ENCODE peak calls at places on chromosome 10, in six cellular contexts. W is BE2C, N is transverse colon, Q is uterus, J is cardiac muscle cell, P is PC-9. U is an unnamed sample. For H3K4me1, the result is how much of the 10 kb centered on the place peaks cover.

GRCh38 chr10:55330485-55330884 is 529.5 kb upstream of the PCDH15 start:
- DNase-seq in W (no peak), N (no peak), Q (no peak), J (no peak), P (no peak), U (no peak)

GRCh38 chr10:82609845-82610244 is 734.9 kb downstream of the NRG3 start:
- DNase-seq in W (peak), N (no peak), Q (no peak), J (no peak), P (no peak), U (peak)

GRCh38 chr10:113135025-113135424 is 185.0 kb downstream of the TCF7L2 start:
- DNase-seq in W (no peak), N (no peak), Q (no peak), J (no peak), P (no peak), U (no peak)

GRCh38 chr10:112914288-112914952 is 35.6 kb upstream of the TCF7L2 start:
- DNase-seq in W (no peak), N (no peak), Q (no peak), J (no peak), P (no peak), U (no peak)

GRCh38 chr10:46530249-46531186 is 25.9 kb downstream of the GPRIN2 start:
- DNase-seq in W (no peak), N (peak), Q (no peak), J (peak), P (no peak), U (no peak)

GRCh38 chr10:118721005-118721876 is 33.5 kb downstream of the CACUL1 start:
- DNase-seq in W (peak), N (peak), Q (peak), J (peak), P (peak), U (peak)

GRCh38 chr10:109025187-109025586 is 898.1 kb downstream of the XPNPEP1 start:
- DNase-seq in W (no peak), N (no peak), Q (no peak), J (no peak), P (no peak), U (no peak)

GRCh38 chr10:114544045-114544659 is 113.9 kb downstream of the ABLIM1 start:
- DNase-seq in W (no peak), N (peak), Q (no peak), J (no peak), P (peak), U (no peak)

GRCh38 chr10:104067525-104067924 is 18.2 kb downstream of the COL17A1 start:
- DNase-seq in W (no peak), N (no peak), Q (no peak), J (no peak), P (no peak), U (peak)

GRCh38 chr10:86282664-86283465 is 83.7 kb downstream of the GRID1 start:
- DNase-seq in W (no peak), N (no peak), Q (no peak), J (no peak), P (no peak), U (peak)

GRCh38 chr10:80477-81105 is 31.5 kb upstream of the TUBB8 start:
- DNase-seq in W (no peak), N (no peak), Q (no peak), J (no peak), P (no peak), U (no peak)
- TF ChIP-seq CTCF in W (no peak), N (no peak), Q (no peak), J (no peak), P (no peak), U (no peak)

GRCh38 chr10:28612877-28613276 is 64.4 kb upstream of the BAMBI start:
- DNase-seq in W (no peak), N (no peak), Q (no peak), J (no peak), P (no peak), U (no peak)
- H3K4me1 ChIP-seq in W (under half), N (under half), Q (under half), J (under half), P (under half), U (under half)

DNA sequence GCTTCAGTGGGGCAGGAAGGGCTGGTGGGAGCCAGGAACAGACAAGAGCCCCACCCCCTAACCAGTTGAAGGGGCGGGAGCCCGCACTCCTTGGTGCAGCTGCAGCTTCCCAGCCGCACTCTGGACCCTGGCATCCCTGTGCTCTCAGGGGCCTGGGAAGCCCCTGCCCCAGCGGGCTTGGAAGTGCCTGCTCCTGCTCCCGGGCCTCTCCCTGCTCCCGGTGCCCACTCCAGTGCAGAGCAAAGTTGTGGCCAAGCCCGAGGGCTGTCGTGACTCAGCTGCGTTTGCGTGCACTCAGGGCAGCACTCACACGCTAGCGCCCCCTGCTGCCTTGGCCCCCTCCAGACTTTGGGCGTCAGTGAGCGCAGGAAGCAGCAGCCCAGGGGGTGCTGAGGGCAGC is 883.8 kb downstream of the LRMDA start:
- DNase-seq in W (peak), N (no peak), Q (no peak), J (no peak), P (no peak), U (peak)
- TF ChIP-seq CTCF in W (no peak), N (no peak), Q (no peak), J (no peak), P (no peak), U (peak)

GRCh38 chr10:31622993-31623392 is 304.0 kb downstream of the ZEB1 start:
- DNase-seq in W (no peak), N (no peak), Q (no peak), J (peak), P (no peak), U (no peak)

GRCh38 chr10:31619410-31620095 is 300.5 kb downstream of the ZEB1 start:
- DNase-seq in W (no peak), N (no peak), Q (no peak), J (no peak), P (no peak), U (no peak)

GRCh38 chr10:31618541-31619291 is 299.7 kb downstream of the ZEB1 start:
- DNase-seq in W (peak), N (no peak), Q (peak), J (peak), P (no peak), U (no peak)

GRCh38 chr10:31621733-31622132 is 302.7 kb downstream of the ZEB1 start:
- DNase-seq in W (no peak), N (no peak), Q (no peak), J (no peak), P (no peak), U (no peak)

GRCh38 chr10:31620236-31621151 is 301.5 kb downstream of the ZEB1 start:
- DNase-seq in W (no peak), N (peak), Q (peak), J (peak), P (no peak), U (peak)
- H3K4me1 ChIP-seq in W (under half), N (under half), Q (under half), J (under half), P (under half), U (under half)

DNA sequence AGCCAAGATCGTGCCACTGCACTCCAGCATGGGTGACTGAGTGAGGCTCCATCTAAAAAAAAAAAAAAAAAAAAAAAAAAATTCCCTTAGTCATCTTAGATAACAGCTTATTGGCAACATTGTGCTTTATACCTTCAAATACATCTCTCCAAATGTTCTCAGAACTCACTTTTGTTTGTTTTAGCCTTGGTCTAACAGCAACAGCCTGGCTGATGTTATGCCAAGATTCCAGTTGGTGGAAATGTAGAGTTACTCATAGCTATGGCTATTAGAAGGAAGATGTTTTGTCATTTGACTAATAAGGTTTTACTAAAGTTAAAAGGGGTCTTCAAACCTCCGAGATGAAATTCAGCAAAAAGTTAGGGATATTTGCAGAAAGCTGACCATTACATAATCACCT is 481.4 kb downstream of the NEBL start:
- DNase-seq in W (no peak), N (no peak), Q (no peak), J (no peak), P (no peak), U (no peak)
- TF ChIP-seq CTCF in W (no peak), N (no peak), Q (no peak), J (no peak), P (no peak), U (no peak)